ENCODE peak calls at places on chromosomes 6 and 20, in six cellular contexts. One of them, this sample, is unnamed.

GRCh38 chr20:62366370-62367135 is 559 bp downstream of the LAMA5 start:
- DNase-seq in NAMALWA: no peak
- DNase-seq in H9: peak
- DNase-seq in HFFc6: no peak
- DNase-seq in ELR: no peak
- DNase-seq in heart left ventricle: peak
- DNase-seq in this sample: no peak

GRCh38 chr6:39791850-39792500 is at the start of gene DAAM2:
- DNase-seq in NAMALWA: no peak
- DNase-seq in H9: peak
- DNase-seq in ELR: peak
- DNase-seq in HFFc6: no peak
- DNase-seq in heart left ventricle: peak
- DNase-seq in this sample: no peak

GRCh38 chr6:53728570-53729194 is 63.1 kb upstream of the KLHL31 start:
- DNase-seq in ELR: peak
- DNase-seq in HFFc6: peak
- DNase-seq in heart left ventricle: peak
- DNase-seq in H9: peak
- DNase-seq in NAMALWA: peak
- DNase-seq in this sample: peak

GRCh38 chr6:115896538-115897129 is 164.1 kb downstream of the FRK start:
- DNase-seq in H9: no peak
- DNase-seq in NAMALWA: peak
- DNase-seq in ELR: peak
- DNase-seq in heart left ventricle: no peak
- DNase-seq in HFFc6: peak
- DNase-seq in this sample: peak

GRCh38 chr6:45495404-45496084 is 117.8 kb upstream of the SUPT3H start:
- DNase-seq in H9: no peak
- DNase-seq in ELR: no peak
- DNase-seq in HFFc6: no peak
- DNase-seq in NAMALWA: no peak
- DNase-seq in heart left ventricle: no peak
- DNase-seq in this sample: peak

GRCh38 chr20:38676576-38676975 is 47.7 kb upstream of the SLC32A1 start:
- DNase-seq in ELR: no peak
- DNase-seq in H9: no peak
- DNase-seq in HFFc6: no peak
- DNase-seq in NAMALWA: no peak
- DNase-seq in heart left ventricle: no peak
- DNase-seq in this sample: no peak

GRCh38 chr20:29878281-29878741 is 1379.2 kb upstream of the DEFB115 start:
- DNase-seq in NAMALWA: no peak
- DNase-seq in ELR: peak
- DNase-seq in heart left ventricle: no peak
- DNase-seq in H9: no peak
- DNase-seq in HFFc6: no peak
- DNase-seq in this sample: no peak

GRCh38 chr20:51331466-51331865 is 211.1 kb downstream of the NFATC2 start:
- DNase-seq in heart left ventricle: no peak
- DNase-seq in H9: no peak
- DNase-seq in NAMALWA: no peak
- DNase-seq in ELR: no peak
- DNase-seq in HFFc6: peak
- DNase-seq in this sample: no peak

GRCh38 chr6:4582506-4582905 is 193.7 kb upstream of the CDYL start:
- DNase-seq in H9: no peak
- DNase-seq in NAMALWA: no peak
- DNase-seq in heart left ventricle: no peak
- DNase-seq in HFFc6: peak
- DNase-seq in ELR: peak
- DNase-seq in this sample: peak

GRCh38 chr6:153108320-153108719 is 22.8 kb downstream of the RGS17 start:
- DNase-seq in ELR: peak
- DNase-seq in NAMALWA: no peak
- DNase-seq in heart left ventricle: no peak
- DNase-seq in H9: no peak
- DNase-seq in HFFc6: no peak
- DNase-seq in this sample: no peak

GRCh38 chr6:142152731-142153130 is 5.7 kb downstream of the VTA1 start:
- DNase-seq in HFFc6: peak
- DNase-seq in H9: no peak
- DNase-seq in heart left ventricle: no peak
- DNase-seq in NAMALWA: no peak
- DNase-seq in ELR: peak
- DNase-seq in this sample: no peak

GRCh38 chr6:46454691-46455090 is 36.6 kb downstream of the RCAN2 start:
- DNase-seq in ELR: no peak
- DNase-seq in heart left ventricle: no peak
- DNase-seq in NAMALWA: no peak
- DNase-seq in HFFc6: no peak
- DNase-seq in H9: no peak
- DNase-seq in this sample: no peak

GRCh38 chr20:57332105-57333089 is 2.8 kb downstream of the SPO11 start:
- DNase-seq in ELR: no peak
- DNase-seq in HFFc6: no peak
- DNase-seq in NAMALWA: peak
- DNase-seq in heart left ventricle: no peak
- DNase-seq in H9: no peak
- DNase-seq in this sample: no peak

GRCh38 chr6:22664968-22665367 is 95.6 kb downstream of the HDGFL1 start:
- DNase-seq in heart left ventricle: no peak
- DNase-seq in HFFc6: no peak
- DNase-seq in H9: no peak
- DNase-seq in ELR: no peak
- DNase-seq in NAMALWA: no peak
- DNase-seq in this sample: no peak

GRCh38 chr20:5612476-5613291 is 137.5 kb upstream of the SHLD1 start:
- DNase-seq in NAMALWA: no peak
- DNase-seq in HFFc6: peak
- DNase-seq in heart left ventricle: no peak
- DNase-seq in ELR: peak
- DNase-seq in H9: no peak
- DNase-seq in this sample: no peak

GRCh38 chr6:131754715-131755567 is 44.1 kb upstream of the CTAGE9 start:
- DNase-seq in NAMALWA: no peak
- DNase-seq in ELR: peak
- DNase-seq in heart left ventricle: no peak
- DNase-seq in H9: no peak
- DNase-seq in HFFc6: peak
- DNase-seq in this sample: peak

GRCh38 chr20:58447733-58448391 is 58.8 kb downstream of the VAPB start:
- DNase-seq in ELR: peak
- DNase-seq in HFFc6: peak
- DNase-seq in heart left ventricle: no peak
- DNase-seq in NAMALWA: peak
- DNase-seq in H9: peak
- DNase-seq in this sample: peak

GRCh38 chr6:160050022-160050421 is 71.6 kb upstream of the SLC22A1 start:
- DNase-seq in ELR: no peak
- DNase-seq in heart left ventricle: no peak
- DNase-seq in H9: no peak
- DNase-seq in HFFc6: no peak
- DNase-seq in NAMALWA: no peak
- DNase-seq in this sample: no peak

GRCh38 chr6:12009904-12010634 is 2.0 kb upstream of the HIVEP1 start:
- DNase-seq in NAMALWA: peak
- DNase-seq in H9: no peak
- DNase-seq in heart left ventricle: peak
- DNase-seq in ELR: peak
- DNase-seq in HFFc6: no peak
- DNase-seq in this sample: peak

GRCh38 chr6:158488065-158488464 is 71.8 kb upstream of the TMEM181 start:
- DNase-seq in heart left ventricle: no peak
- DNase-seq in HFFc6: peak
- DNase-seq in ELR: peak
- DNase-seq in H9: no peak
- DNase-seq in NAMALWA: no peak
- DNase-seq in this sample: no peak

GRCh38 chr6:38068854-38069253 is 249.3 kb downstream of the ZFAND3 start:
- DNase-seq in HFFc6: no peak
- DNase-seq in heart left ventricle: peak
- DNase-seq in ELR: no peak
- DNase-seq in NAMALWA: no peak
- DNase-seq in H9: no peak
- DNase-seq in this sample: peak

GRCh38 chr6:158153576-158153975 is 14.5 kb downstream of the SERAC1 start:
- DNase-seq in ELR: no peak
- DNase-seq in heart left ventricle: no peak
- DNase-seq in H9: no peak
- DNase-seq in HFFc6: no peak
- DNase-seq in NAMALWA: no peak
- DNase-seq in this sample: no peak

GRCh38 chr6:128538763-128539162 is 18.4 kb upstream of the PTPRK start:
- DNase-seq in HFFc6: peak
- DNase-seq in ELR: peak
- DNase-seq in NAMALWA: no peak
- DNase-seq in heart left ventricle: no peak
- DNase-seq in H9: no peak
- DNase-seq in this sample: no peak

GRCh38 chr6:46677314-46677654 is 10.4 kb upstream of the TDRD6 start:
- DNase-seq in HFFc6: no peak
- DNase-seq in heart left ventricle: no peak
- DNase-seq in NAMALWA: peak
- DNase-seq in ELR: peak
- DNase-seq in H9: no peak
- DNase-seq in this sample: peak

GRCh38 chr20:49397525-49397924 is 84.9 kb downstream of the KCNB1 start:
- DNase-seq in NAMALWA: no peak
- DNase-seq in H9: no peak
- DNase-seq in heart left ventricle: no peak
- DNase-seq in ELR: peak
- DNase-seq in HFFc6: peak
- DNase-seq in this sample: no peak

GRCh38 chr6:139372326-139373153 is 1.9 kb downstream of the CITED2 start:
- DNase-seq in NAMALWA: no peak
- DNase-seq in ELR: peak
- DNase-seq in H9: no peak
- DNase-seq in HFFc6: peak
- DNase-seq in heart left ventricle: no peak
- DNase-seq in this sample: peak

GRCh38 chr20:32870985-32871384 is 12.3 kb downstream of the EFCAB8 start:
- DNase-seq in H9: no peak
- DNase-seq in NAMALWA: no peak
- DNase-seq in heart left ventricle: no peak
- DNase-seq in HFFc6: no peak
- DNase-seq in ELR: no peak
- DNase-seq in this sample: no peak

GRCh38 chr6:41190791-41191190 is 10.2 kb downstream of the TREML2 start:
- DNase-seq in ELR: no peak
- DNase-seq in heart left ventricle: no peak
- DNase-seq in NAMALWA: no peak
- DNase-seq in H9: no peak
- DNase-seq in HFFc6: no peak
- DNase-seq in this sample: no peak

GRCh38 chr6:162750776-162751175 is 23.0 kb downstream of the PACRG start:
- DNase-seq in ELR: peak
- DNase-seq in heart left ventricle: no peak
- DNase-seq in HFFc6: no peak
- DNase-seq in H9: no peak
- DNase-seq in NAMALWA: no peak
- DNase-seq in this sample: no peak

GRCh38 chr6:36263390-36263789 is 6.5 kb upstream of the PNPLA1 start:
- DNase-seq in H9: no peak
- DNase-seq in heart left ventricle: no peak
- DNase-seq in ELR: no peak
- DNase-seq in NAMALWA: no peak
- DNase-seq in HFFc6: no peak
- DNase-seq in this sample: no peak

GRCh38 chr20:35735828-35736470 is 6.1 kb downstream of the RBM39 start:
- DNase-seq in ELR: no peak
- DNase-seq in heart left ventricle: no peak
- DNase-seq in H9: no peak
- DNase-seq in HFFc6: no peak
- DNase-seq in NAMALWA: peak
- DNase-seq in this sample: no peak

GRCh38 chr6:32060966-32061655 is 22.9 kb downstream of the CYP21A2 start:
- DNase-seq in ELR: no peak
- DNase-seq in heart left ventricle: no peak
- DNase-seq in H9: no peak
- DNase-seq in NAMALWA: no peak
- DNase-seq in HFFc6: no peak
- DNase-seq in this sample: peak

GRCh38 chr6:133854633-133855598 is 34.0 kb upstream of the TCF21 start:
- DNase-seq in heart left ventricle: no peak
- DNase-seq in H9: peak
- DNase-seq in NAMALWA: no peak
- DNase-seq in HFFc6: no peak
- DNase-seq in ELR: no peak
- DNase-seq in this sample: no peak

GRCh38 chr20:44104807-44105517 is 82.0 kb downstream of the JPH2 start:
- DNase-seq in heart left ventricle: no peak
- DNase-seq in ELR: peak
- DNase-seq in HFFc6: peak
- DNase-seq in NAMALWA: no peak
- DNase-seq in H9: no peak
- DNase-seq in this sample: peak

GRCh38 chr20:54255157-54255556 is 47.3 kb downstream of the PFDN4 start:
- DNase-seq in ELR: no peak
- DNase-seq in heart left ventricle: no peak
- DNase-seq in NAMALWA: no peak
- DNase-seq in H9: no peak
- DNase-seq in HFFc6: peak
- DNase-seq in this sample: no peak

This sample was measured in OCI-M1.